ENCODE peak calls at places on chromosomes 2 and 18, in seven cellular contexts. Y is GOT3, P is B cell, O is bronchial epithelial cell, Q is MG63, B is psoas muscle, X is dorsolateral prefrontal cortex. C is an unnamed sample.

GRCh38 chr18:3984163-3984757 is 470.8 kb downstream of the DLGAP1 start:
- DNase-seq in X (no peak), Q (no peak), Y (no peak), O (peak), P (no peak), B (no peak), C (peak)

GRCh38 chr18:76357174-76357573 is 137.9 kb downstream of the ZNF516 start:
- DNase-seq in P (no peak), X (no peak), Y (no peak), O (no peak), B (no peak), Q (no peak), C (no peak)

GRCh38 chr18:23523429-23524212 is 20.3 kb downstream of the RMC1 start:
- DNase-seq in B (no peak), Y (no peak), O (peak), X (no peak), P (no peak), Q (no peak), C (no peak)

GRCh38 chr2:11082880-11083279 is 72.4 kb upstream of the SLC66A3 start:
- DNase-seq in B (no peak), O (no peak), P (no peak), Q (no peak), Y (no peak), X (no peak), C (no peak)

GRCh38 chr2:224749136-224749535 is 33.0 kb upstream of the CCDC195 start:
- DNase-seq in P (no peak), Q (no peak), Y (no peak), X (no peak), B (no peak), O (peak), C (no peak)

GRCh38 chr2:113160962-113161361 is 12.8 kb upstream of the PSD4 start:
- DNase-seq in Y (no peak), Q (no peak), X (no peak), P (no peak), O (no peak), B (no peak), C (no peak)

GRCh38 chr2:240988146-240988545 is 10.3 kb upstream of the SNED1 start:
- DNase-seq in Y (no peak), O (no peak), P (no peak), B (peak), Q (no peak), X (no peak), C (no peak)

GRCh38 chr2:39435974-39436591 is 1.0 kb downstream of the MAP4K3 start:
- DNase-seq in O (no peak), Y (no peak), P (no peak), X (no peak), B (peak), Q (peak), C (peak)

GRCh38 chr2:152097291-152098032 is 1.4 kb downstream of the CACNB4 start:
- DNase-seq in Y (no peak), P (no peak), O (peak), Q (peak), B (no peak), X (no peak), C (peak)

GRCh38 chr2:101400048-101400447 is 12.7 kb upstream of the CREG2 start:
- DNase-seq in B (no peak), Q (no peak), O (peak), P (no peak), Y (no peak), X (no peak), C (peak)

GRCh38 chr2:66537001-66537400 is 102.1 kb downstream of the MEIS1 start:
- DNase-seq in Q (no peak), O (no peak), P (no peak), Y (no peak), B (no peak), X (no peak), C (no peak)

GRCh38 chr2:241558532-241559488 is at the start of gene BOK:
- DNase-seq in X (peak), O (peak), P (no peak), Q (peak), Y (no peak), B (peak), C (peak)

GRCh38 chr2:179917272-179917671 is 55.9 kb upstream of the ZNF385B start:
- DNase-seq in Q (peak), Y (no peak), P (no peak), X (no peak), O (peak), B (no peak), C (no peak)

C was measured in Daoy.